ENCODE peak calls at places on chromosome 4, in five cellular contexts. M is GM12891, G is foreskin keratinocyte, H is cardiac muscle cell, C is GDM1. A is an unnamed sample.

GRCh38 chr4:125590158-125590557 is 275.4 kb downstream of the FAT4 start:
- DNase-seq in M (no peak), G (no peak), H (no peak), C (no peak), A (no peak)

GRCh38 chr4:41427306-41427882 is 110.6 kb upstream of the LIMCH1 start:
- DNase-seq in M (no peak), G (no peak), H (no peak), C (no peak), A (no peak)

GRCh38 chr4:121192500-121192899 is 28.4 kb upstream of the TNIP3 start:
- DNase-seq in M (no peak), G (no peak), H (peak), C (peak), A (peak)

GRCh38 chr4:163167333-163167626 is 590 bp upstream of the NAF1 start:
- DNase-seq in M (no peak), G (no peak), H (no peak), C (no peak), A (no peak)

GRCh38 chr4:83535520-83535944 is 376 bp upstream of the GPAT3 start:
- DNase-seq in M (no peak), G (peak), H (peak), C (peak), A (peak)

GRCh38 chr4:152408514-152409327 is 127.2 kb downstream of the FBXW7 start:
- DNase-seq in M (peak), G (no peak), H (peak), C (peak), A (peak)

GRCh38 chr4:825063-825968 is 613 bp downstream of the CPLX1 start:
- DNase-seq in M (no peak), G (no peak), H (peak), C (no peak), A (no peak)

GRCh38 chr4:112284166-112284565 is 1.5 kb downstream of the TIFA start:
- DNase-seq in M (no peak), G (no peak), H (no peak), C (no peak), A (peak)

GRCh38 chr4:104490096-104490769 is 4.5 kb downstream of the CXXC4 start:
- DNase-seq in M (no peak), G (no peak), H (peak), C (no peak), A (no peak)

GRCh38 chr4:174055344-174055743 is 228.1 kb downstream of the FBXO8 start:
- DNase-seq in M (no peak), G (no peak), H (no peak), C (no peak), A (no peak)

GRCh38 chr4:125519376-125520171 is 204.8 kb downstream of the FAT4 start:
- DNase-seq in M (no peak), G (no peak), H (no peak), C (no peak), A (no peak)

GRCh38 chr4:8336412-8337075 is 67.0 kb downstream of the HTRA3 start:
- DNase-seq in M (no peak), G (peak), H (no peak), C (no peak), A (peak)

GRCh38 chr4:161767116-161767515 is 396.7 kb downstream of the FSTL5 start:
- DNase-seq in M (no peak), G (peak), H (no peak), C (no peak), A (peak)

GRCh38 chr4:56272946-56273728 is 114.2 kb downstream of the AASDH start:
- DNase-seq in M (no peak), G (no peak), H (no peak), C (no peak), A (no peak)

GRCh38 chr4:140346136-140346535 is 27.3 kb upstream of the SCOC start:
- DNase-seq in M (no peak), G (no peak), H (no peak), C (no peak), A (no peak)

GRCh38 chr4:25536577-25537325 is 118.9 kb upstream of the SLC34A2 start:
- DNase-seq in M (no peak), G (no peak), H (no peak), C (no peak), A (no peak)

GRCh38 chr4:120540625-120541024 is 381.9 kb downstream of the PRDM5 start:
- DNase-seq in M (no peak), G (no peak), H (no peak), C (no peak), A (no peak)

GRCh38 chr4:120703908-120704307 is 218.6 kb downstream of the PRDM5 start:
- DNase-seq in M (no peak), G (no peak), H (no peak), C (no peak), A (no peak)

GRCh38 chr4:10584042-10584441 is 100.5 kb downstream of the CLNK start:
- DNase-seq in M (no peak), G (peak), H (no peak), C (no peak), A (peak)

GRCh38 chr4:47623916-47624554 is 139.0 kb downstream of the ATP10D start:
- DNase-seq in M (no peak), G (no peak), H (no peak), C (no peak), A (peak)

GRCh38 chr4:40265910-40266274 is 69.1 kb downstream of the RHOH start:
- DNase-seq in M (no peak), G (no peak), H (no peak), C (no peak), A (peak)

A was measured in LHCN-M2.